ENCODE peak calls at places on chromosomes 7 and 10, in five cellular contexts. One of them, this sample, is unnamed.

GRCh38 chr7:24778543-24779282 is 21.4 kb upstream of the GSDME start:
- DNase-seq in DMS153: no peak
- DNase-seq in T1000: no peak
- DNase-seq in ELF-1: no peak
- DNase-seq in NCI-H1436: no peak
- DNase-seq in this sample: peak; percentile 66

GRCh38 chr7:118300177-118300576 is 75.7 kb downstream of the ANKRD7 start:
- DNase-seq in DMS153: no peak
- DNase-seq in ELF-1: no peak
- DNase-seq in NCI-H1436: no peak
- DNase-seq in T1000: no peak
- DNase-seq in this sample: no peak

GRCh38 chr10:126049741-126050140 is 153.4 kb downstream of the FANK1 start:
- DNase-seq in DMS153: no peak
- DNase-seq in NCI-H1436: no peak
- DNase-seq in T1000: no peak
- DNase-seq in ELF-1: peak; percentile 45
- DNase-seq in this sample: no peak

GRCh38 chr7:155590215-155591023 is 44.1 kb upstream of the CNPY1 start:
- DNase-seq in DMS153: peak; percentile 92
- DNase-seq in NCI-H1436: peak; percentile 83
- DNase-seq in T1000: no peak
- DNase-seq in ELF-1: peak; percentile 80
- DNase-seq in this sample: peak; percentile 19

GRCh38 chr7:27971171-27971570 is 209.4 kb downstream of the JAZF1 start:
- DNase-seq in NCI-H1436: no peak
- DNase-seq in ELF-1: no peak
- DNase-seq in DMS153: no peak
- DNase-seq in T1000: no peak
- DNase-seq in this sample: no peak

GRCh38 chr10:80535671-80536360 is 1.9 kb upstream of the SH2D4B start:
- DNase-seq in ELF-1: peak; percentile 70
- DNase-seq in DMS153: peak; percentile 61
- DNase-seq in NCI-H1436: peak; percentile 83
- DNase-seq in T1000: no peak
- DNase-seq in this sample: no peak

GRCh38 chr10:17161788-17162187 is 32.2 kb upstream of the CUBN start:
- DNase-seq in ELF-1: no peak
- DNase-seq in DMS153: no peak
- DNase-seq in T1000: no peak
- DNase-seq in NCI-H1436: no peak
- DNase-seq in this sample: no peak

GRCh38 chr7:25613912-25614311 is 385.6 kb upstream of the NPVF start:
- DNase-seq in NCI-H1436: no peak
- DNase-seq in DMS153: no peak
- DNase-seq in T1000: no peak
- DNase-seq in ELF-1: no peak
- DNase-seq in this sample: no peak

GRCh38 chr7:5525271-5526189 is 101.9 kb upstream of the TNRC18 start:
- DNase-seq in T1000: no peak
- DNase-seq in NCI-H1436: no peak
- DNase-seq in ELF-1: peak; percentile 73
- DNase-seq in DMS153: no peak
- DNase-seq in this sample: peak; percentile 60

GRCh38 chr10:72800000-72800740 is 93.4 kb upstream of the OIT3 start:
- DNase-seq in T1000: no peak
- DNase-seq in NCI-H1436: peak; percentile 35
- DNase-seq in DMS153: peak; percentile 93
- DNase-seq in ELF-1: no peak
- DNase-seq in this sample: no peak

GRCh38 chr7:117021366-117021765 is 68.1 kb downstream of the ST7 start:
- DNase-seq in T1000: no peak
- DNase-seq in DMS153: no peak
- DNase-seq in ELF-1: no peak
- DNase-seq in NCI-H1436: no peak
- DNase-seq in this sample: no peak

GRCh38 chr7:1087952-1088920 is at the start of gene GPER1:
- DNase-seq in T1000: no peak
- DNase-seq in NCI-H1436: no peak
- DNase-seq in ELF-1: peak; percentile 64
- DNase-seq in DMS153: no peak
- DNase-seq in this sample: peak; percentile 99

GRCh38 chr10:104201636-104202035 is 30.5 kb downstream of the CFAP43 start:
- DNase-seq in NCI-H1436: no peak
- DNase-seq in ELF-1: no peak
- DNase-seq in T1000: no peak
- DNase-seq in DMS153: no peak
- DNase-seq in this sample: no peak

GRCh38 chr10:46283217-46283944 is 3.4 kb upstream of the ANTXRL start:
- DNase-seq in NCI-H1436: no peak
- DNase-seq in ELF-1: no peak
- DNase-seq in DMS153: no peak
- DNase-seq in T1000: no peak
- DNase-seq in this sample: no peak

GRCh38 chr7:102912742-102913141 is at the start of gene LRRC17:
- DNase-seq in NCI-H1436: peak; percentile 64
- DNase-seq in DMS153: peak; percentile 71
- DNase-seq in T1000: no peak
- DNase-seq in ELF-1: no peak
- DNase-seq in this sample: no peak

GRCh38 chr7:129225931-129226572 is 1.2 kb downstream of the AHCYL2 start:
- DNase-seq in ELF-1: no peak
- DNase-seq in DMS153: no peak
- DNase-seq in T1000: no peak
- DNase-seq in NCI-H1436: no peak
- DNase-seq in this sample: no peak

GRCh38 chr10:49112098-49112497 is 3.2 kb downstream of the VSTM4 start:
- DNase-seq in NCI-H1436: no peak
- DNase-seq in ELF-1: no peak
- DNase-seq in T1000: no peak
- DNase-seq in DMS153: no peak
- DNase-seq in this sample: no peak

GRCh38 chr10:34434119-34434594 is 380.9 kb downstream of the PARD3 start:
- DNase-seq in DMS153: no peak
- DNase-seq in NCI-H1436: no peak
- DNase-seq in ELF-1: no peak
- DNase-seq in T1000: no peak
- DNase-seq in this sample: no peak

GRCh38 chr7:41096921-41097320 is 606.0 kb downstream of the INHBA start:
- DNase-seq in T1000: no peak
- DNase-seq in ELF-1: no peak
- DNase-seq in NCI-H1436: no peak
- DNase-seq in DMS153: no peak
- DNase-seq in this sample: no peak

GRCh38 chr10:75018873-75019272 is 92.6 kb upstream of the SAMD8 start:
- DNase-seq in DMS153: no peak
- DNase-seq in ELF-1: no peak
- DNase-seq in T1000: no peak
- DNase-seq in NCI-H1436: no peak
- DNase-seq in this sample: no peak

GRCh38 chr7:43211276-43211675 is 98.8 kb downstream of the HECW1 start:
- DNase-seq in T1000: no peak
- DNase-seq in ELF-1: no peak
- DNase-seq in NCI-H1436: no peak
- DNase-seq in DMS153: no peak
- DNase-seq in this sample: peak; percentile 26

GRCh38 chr7:75536491-75536890 is 44.4 kb downstream of the SPDYE5 start:
- DNase-seq in NCI-H1436: no peak
- DNase-seq in ELF-1: no peak
- DNase-seq in T1000: no peak
- DNase-seq in DMS153: no peak
- DNase-seq in this sample: no peak

GRCh38 chr10:75632750-75633462 is 201.5 kb downstream of the LRMDA start:
- DNase-seq in NCI-H1436: no peak
- DNase-seq in T1000: no peak
- DNase-seq in ELF-1: no peak
- DNase-seq in DMS153: no peak
- DNase-seq in this sample: no peak

GRCh38 chr10:37711617-37712488 is 145.6 kb downstream of the ZNF248 start:
- DNase-seq in DMS153: no peak
- DNase-seq in NCI-H1436: no peak
- DNase-seq in T1000: no peak
- DNase-seq in ELF-1: no peak
- DNase-seq in this sample: no peak